ENCODE peak calls at places on chromosomes 3 and 15, in ten cellular contexts. P is HFF-Myc, M is heart left ventricle, Z is heart right ventricle, R is cardiac muscle cell, W is GM20000, V is B cell, C is nephron progenitor cell, J is adrenal gland, T is H9. L is an unnamed sample.

GRCh38 chr3:75983609-75984290 is 198.4 kb upstream of the ZNF717 start:
- DNase-seq in P (no peak), M (no peak), Z (no peak), R (no peak), W (no peak), V (no peak), C (no peak), J (no peak), T (no peak), L (no peak)

GRCh38 chr3:71813073-71813472 is 28.1 kb upstream of the PROK2 start:
- DNase-seq in P (no peak), M (no peak), Z (no peak), R (no peak), W (no peak), V (no peak), C (no peak), J (no peak), T (no peak), L (no peak)

GRCh38 chr3:5181479-5182141 is 5.9 kb upstream of the EDEM1 start:
- DNase-seq in P (no peak), M (no peak), Z (no peak), R (no peak), W (peak), V (peak), C (no peak), J (no peak), T (no peak), L (no peak)

GRCh38 chr3:120173056-120173675 is 78.9 kb upstream of the GSK3B start:
- DNase-seq in P (no peak), M (no peak), Z (no peak), R (no peak), W (no peak), V (no peak), C (no peak), J (no peak), T (no peak), L (no peak)

GRCh38 chr15:66115568-66116206 is 137.9 kb downstream of the MEGF11 start:
- DNase-seq in P (no peak), M (no peak), Z (no peak), R (no peak), W (no peak), V (peak), C (no peak), J (no peak), T (peak), L (no peak)

GRCh38 chr3:14256561-14257342 is 78.1 kb downstream of the LSM3 start:
- DNase-seq in P (no peak), M (no peak), Z (no peak), R (no peak), W (no peak), V (no peak), C (peak), J (peak), T (peak), L (peak)

GRCh38 chr3:140062461-140062860 is 127.5 kb downstream of the CLSTN2 start:
- DNase-seq in P (no peak), M (no peak), Z (no peak), R (no peak), W (no peak), V (no peak), C (no peak), J (no peak), T (no peak), L (no peak)

GRCh38 chr15:36133686-36134085 is 445.7 kb upstream of the CDIN1 start:
- DNase-seq in P (peak), M (no peak), Z (no peak), R (no peak), W (no peak), V (no peak), C (no peak), J (no peak), T (no peak), L (no peak)

GRCh38 chr3:197501496-197501878 is 54.3 kb downstream of the BDH1 start:
- DNase-seq in P (no peak), M (no peak), Z (no peak), R (no peak), W (no peak), V (no peak), C (no peak), J (no peak), T (no peak), L (no peak)

GRCh38 chr3:124843496-124843895 is 43.7 kb downstream of the ITGB5 start:
- DNase-seq in P (no peak), M (no peak), Z (no peak), R (no peak), W (no peak), V (no peak), C (no peak), J (no peak), T (no peak), L (no peak)

GRCh38 chr3:9396632-9397330 is 634 bp upstream of the SETD5 start:
- DNase-seq in P (peak), M (peak), Z (peak), R (peak), W (peak), V (peak), C (peak), J (peak), T (peak), L (peak)

GRCh38 chr3:140311428-140311827 is 366.4 kb upstream of the TRIM42 start:
- DNase-seq in P (no peak), M (no peak), Z (no peak), R (no peak), W (no peak), V (no peak), C (no peak), J (no peak), T (no peak), L (no peak)

GRCh38 chr3:47404955-47405790 is 24.4 kb downstream of the PTPN23 start:
- DNase-seq in P (no peak), M (no peak), Z (peak), R (peak), W (no peak), V (no peak), C (no peak), J (peak), T (no peak), L (no peak)

GRCh38 chr3:43389388-43390254 is 103.3 kb downstream of the SNRK start:
- DNase-seq in P (no peak), M (peak), Z (no peak), R (no peak), W (no peak), V (peak), C (no peak), J (peak), T (no peak), L (no peak)

GRCh38 chr3:24832878-24833277 is 338.2 kb upstream of the THRB start:
- DNase-seq in P (no peak), M (no peak), Z (no peak), R (no peak), W (no peak), V (no peak), C (no peak), J (no peak), T (no peak), L (no peak)

GRCh38 chr15:67082007-67082536 is 16.7 kb downstream of the SMAD3 start:
- DNase-seq in P (no peak), M (no peak), Z (no peak), R (no peak), W (no peak), V (peak), C (no peak), J (no peak), T (no peak), L (peak)

DNA sequence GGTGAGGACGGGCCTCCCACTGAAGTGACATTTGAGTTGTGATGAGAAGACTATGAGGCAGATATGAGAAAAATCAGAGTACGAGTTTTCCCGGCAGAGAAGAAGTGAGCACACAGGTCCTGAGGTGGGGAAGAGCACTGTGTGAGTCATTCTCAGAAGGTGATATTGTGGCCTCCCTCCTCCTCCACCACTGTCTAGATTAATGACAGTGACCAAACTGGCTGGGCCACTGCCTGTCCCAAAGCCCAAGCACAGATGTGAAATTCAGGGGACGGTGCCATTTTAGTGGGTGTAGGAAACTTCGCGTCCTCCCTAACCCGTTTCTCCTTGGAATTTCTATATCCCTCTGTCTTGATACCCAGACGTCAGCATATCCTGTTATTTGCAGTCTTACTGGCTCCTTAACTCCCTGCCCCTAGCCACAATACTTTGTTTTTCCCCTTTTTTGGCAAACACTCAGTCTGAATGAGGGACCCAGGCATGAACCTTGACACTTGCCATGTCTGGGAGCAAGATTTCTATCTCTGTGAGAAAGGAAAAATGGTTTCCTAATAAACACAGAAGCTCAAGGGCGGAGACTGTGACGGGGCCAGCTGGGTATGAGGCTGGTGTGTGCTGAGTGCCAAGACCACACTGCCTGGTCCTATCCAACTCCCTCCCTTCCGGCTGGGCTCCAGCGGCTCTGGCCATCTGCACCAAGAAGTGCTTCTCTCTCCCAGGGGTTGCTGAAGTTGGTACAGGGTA is 15.2 kb downstream of the PRICKLE2 start:
- DNase-seq in P (no peak), M (peak), Z (peak), R (no peak), W (no peak), V (no peak), C (no peak), J (peak), T (no peak), L (no peak)
- TF ChIP-seq CTCF in P (no peak), M (no peak), Z (no peak), R (no peak), W (no peak), V (no peak), C (no peak), J (no peak), T (no peak), L (no peak)

DNA sequence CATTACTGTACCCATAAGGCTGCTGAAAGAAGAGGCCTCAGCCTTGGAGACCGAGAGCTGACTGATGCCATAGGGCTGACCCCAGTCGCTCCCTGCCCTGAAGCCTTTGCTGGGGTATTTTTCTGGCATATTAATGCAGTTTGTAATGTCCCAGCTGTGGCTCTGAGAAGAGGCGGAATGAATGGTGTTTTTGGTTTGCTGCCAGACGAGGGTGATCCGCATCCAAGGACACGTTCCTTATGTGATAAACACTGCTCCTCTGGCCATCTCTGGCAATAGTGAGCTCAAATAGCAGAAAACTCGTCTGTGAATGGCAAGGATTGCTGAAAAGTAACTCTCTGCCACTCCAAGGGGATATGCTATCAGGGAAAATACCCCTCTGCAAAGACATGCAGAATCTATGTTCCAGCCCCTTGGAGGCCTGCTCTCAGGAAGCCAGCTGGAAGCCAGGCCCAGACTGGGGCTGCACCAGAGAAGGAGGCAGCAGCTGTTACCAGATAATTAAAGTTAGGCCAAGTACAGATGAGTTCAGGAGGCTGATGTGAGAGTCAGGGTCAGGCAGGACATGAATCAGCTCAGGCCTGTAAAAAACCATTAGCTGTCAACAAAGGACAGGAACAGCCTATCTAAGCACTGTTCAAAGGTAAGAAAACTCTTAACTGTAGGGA is 28.9 kb upstream of the KLHL6 start:
- DNase-seq in P (no peak), M (peak), Z (peak), R (peak), W (no peak), V (no peak), C (peak), J (peak), T (no peak), L (no peak)
- TF ChIP-seq CTCF in P (no peak), M (no peak), Z (no peak), R (no peak), W (no peak), V (no peak), C (no peak), J (no peak), T (no peak), L (no peak)

DNA sequence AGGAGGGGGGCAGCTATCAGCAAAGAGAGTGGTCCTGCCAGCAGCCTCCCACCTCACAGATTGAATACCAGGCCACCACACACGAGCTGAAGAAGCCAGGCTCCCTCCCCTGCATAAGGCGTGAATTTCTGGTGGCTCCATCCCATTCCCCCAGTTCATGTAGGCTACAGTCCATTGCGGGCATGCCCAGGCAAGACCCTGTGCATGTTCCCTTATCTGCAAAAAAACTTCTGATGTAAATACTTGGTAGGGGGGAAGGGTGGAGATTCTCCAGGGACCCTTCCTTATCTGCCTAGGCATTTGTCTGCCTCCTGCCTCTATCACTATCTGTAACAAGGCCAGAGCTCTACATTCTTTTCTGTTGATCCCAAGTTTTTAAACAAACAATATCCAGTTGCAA is 27.6 kb upstream of the UBP1 start:
- DNase-seq in P (peak), M (no peak), Z (no peak), R (no peak), W (no peak), V (no peak), C (no peak), J (no peak), T (peak), L (no peak)
- TF ChIP-seq CTCF in P (no peak), M (no peak), Z (no peak), R (no peak), W (no peak), V (no peak), C (no peak), J (no peak), T (no peak), L (no peak)

GRCh38 chr3:79724206-79724605 is 43.6 kb downstream of the ROBO1 start:
- DNase-seq in P (no peak), M (no peak), Z (no peak), R (no peak), W (no peak), V (no peak), C (peak), J (no peak), T (peak), L (peak)
- TF ChIP-seq CTCF in P (peak), M (no peak), Z (no peak), R (no peak), W (no peak), V (no peak), C (peak), J (no peak), T (peak), L (no peak)

GRCh38 chr3:86249833-86250232 is 741.1 kb downstream of the VGLL3 start:
- DNase-seq in P (no peak), M (no peak), Z (no peak), R (no peak), W (no peak), V (no peak), C (no peak), J (no peak), T (no peak), L (no peak)

GRCh38 chr3:86244897-86245296 is 746.1 kb downstream of the VGLL3 start:
- DNase-seq in P (no peak), M (no peak), Z (no peak), R (peak), W (no peak), V (no peak), C (peak), J (no peak), T (no peak), L (no peak)

GRCh38 chr3:86239956-86240355 is 751.0 kb downstream of the VGLL3 start:
- DNase-seq in P (no peak), M (no peak), Z (no peak), R (peak), W (no peak), V (no peak), C (no peak), J (no peak), T (no peak), L (no peak)

DNA sequence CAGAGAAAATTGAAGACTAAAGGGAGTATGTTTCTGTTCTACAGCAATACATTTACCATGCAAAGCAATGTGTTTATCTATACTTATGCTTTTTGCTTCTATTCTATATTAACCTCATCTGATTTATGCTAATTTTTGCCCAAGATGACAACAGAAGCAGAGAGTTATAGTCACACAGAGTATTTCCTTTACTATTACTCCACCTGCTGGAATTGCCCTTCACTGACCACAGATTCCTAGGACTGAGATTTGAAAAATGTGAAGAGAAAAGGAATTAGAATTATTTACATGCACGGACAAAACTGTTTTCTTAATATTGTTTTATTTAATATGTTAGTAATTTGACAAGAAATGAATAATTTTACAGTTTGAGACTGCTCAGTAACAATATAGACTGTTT is 745.6 kb downstream of the VGLL3 start:
- DNase-seq in P (no peak), M (no peak), Z (no peak), R (peak), W (no peak), V (no peak), C (no peak), J (no peak), T (no peak), L (no peak)
- TF ChIP-seq CTCF in P (no peak), M (no peak), Z (no peak), R (no peak), W (no peak), V (no peak), C (peak), J (no peak), T (peak), L (no peak)

L was measured in Caco-2.